ENCODE peak calls at places on chromosomes 6 and 20, in four cellular contexts. V, W, D and I are unnamed samples.

GRCh38 chr20:9518776-9519175 is 4.4 kb downstream of the LAMP5 start:
- DNase-seq in V (no peak), W (no peak), D (no peak), I (no peak)

GRCh38 chr6:91562955-91563354 is 976.1 kb upstream of the MAP3K7 start:
- DNase-seq in V (no peak), W (no peak), D (no peak), I (no peak)

GRCh38 chr6:9007062-9007461 is 571.7 kb upstream of the SLC35B3 start:
- DNase-seq in V (no peak), W (no peak), D (no peak), I (no peak)

GRCh38 chr20:62236674-62236996 is 1.7 kb upstream of the OSBPL2 start:
- DNase-seq in V (no peak), W (no peak), D (peak; percentile 58), I (no peak)

GRCh38 chr6:144543006-144543871 is 258.1 kb downstream of the UTRN start:
- DNase-seq in V (peak; percentile 79), W (peak; percentile 32), D (no peak), I (peak; percentile 5)

GRCh38 chr6:4598384-4598783 is 177.8 kb upstream of the CDYL start:
- DNase-seq in V (no peak), W (no peak), D (no peak), I (no peak)

GRCh38 chr6:10861086-10861485 is 20.8 kb downstream of the GCM2 start:
- DNase-seq in V (no peak), W (no peak), D (no peak), I (no peak)

GRCh38 chr6:125314019-125314581 is 12.3 kb upstream of the HDDC2 start:
- DNase-seq in V (peak; percentile 68), W (peak; percentile 42), D (peak; percentile 53), I (peak; percentile 36)

GRCh38 chr6:46014511-46015118 is 1.0 kb downstream of the CLIC5 start:
- DNase-seq in V (no peak), W (no peak), D (no peak), I (no peak)

GRCh38 chr20:23205656-23206055 is 119.5 kb upstream of the CD93 start:
- DNase-seq in V (no peak), W (no peak), D (no peak), I (no peak)

GRCh38 chr6:13538084-13538483 is 36.3 kb upstream of the SIRT5 start:
- DNase-seq in V (peak; percentile 50), W (peak; percentile 26), D (peak; percentile 55), I (no peak)

GRCh38 chr6:88867841-88868558 is 95.4 kb downstream of the RNGTT start:
- DNase-seq in V (no peak), W (no peak), D (no peak), I (no peak)

GRCh38 chr6:39137235-39137634 is 22.2 kb upstream of the SAYSD1 start:
- DNase-seq in V (peak; percentile 51), W (no peak), D (peak; percentile 54), I (no peak)

GRCh38 chr6:77857421-77857820 is 204.6 kb downstream of the MEI4 start:
- DNase-seq in V (no peak), W (no peak), D (no peak), I (no peak)

GRCh38 chr20:38290829-38291581 is 13.0 kb upstream of the BPI start:
- DNase-seq in V (peak; percentile 50), W (no peak), D (peak; percentile 87), I (no peak)

GRCh38 chr6:1376653-1377052 is 12.7 kb upstream of the FOXF2 start:
- DNase-seq in V (no peak), W (no peak), D (no peak), I (no peak)

GRCh38 chr6:99333068-99333467 is 16.4 kb downstream of the FAXC start:
- DNase-seq in V (no peak), W (no peak), D (no peak), I (no peak)

GRCh38 chr6:152160346-152160745 is 352.9 kb downstream of the ESR1 start:
- DNase-seq in V (no peak), W (no peak), D (no peak), I (no peak)

GRCh38 chr20:51092238-51092822 is 69.4 kb upstream of the KCNG1 start:
- DNase-seq in V (no peak), W (no peak), D (no peak), I (no peak)

GRCh38 chr6:132934496-132934895 is 120.1 kb downstream of the RPS12 start:
- DNase-seq in V (no peak), W (no peak), D (no peak), I (no peak)

GRCh38 chr6:39794231-39794630 is 2.1 kb downstream of the DAAM2 start:
- DNase-seq in V (no peak), W (no peak), D (no peak), I (no peak)

GRCh38 chr6:109460161-109460830 is 4.7 kb upstream of the MICAL1 start:
- DNase-seq in V (no peak), W (no peak), D (no peak), I (no peak)

GRCh38 chr6:54681987-54682386 is 164.6 kb upstream of the FAM83B start:
- DNase-seq in V (no peak), W (peak; percentile 12), D (no peak), I (peak; percentile 15)

GRCh38 chr6:110283657-110284056 is 74.5 kb downstream of the METTL24 start:
- DNase-seq in V (no peak), W (no peak), D (no peak), I (no peak)

GRCh38 chr6:105452376-105452775 is 49.5 kb upstream of the PREP start:
- DNase-seq in V (no peak), W (no peak), D (no peak), I (no peak)

DNA sequence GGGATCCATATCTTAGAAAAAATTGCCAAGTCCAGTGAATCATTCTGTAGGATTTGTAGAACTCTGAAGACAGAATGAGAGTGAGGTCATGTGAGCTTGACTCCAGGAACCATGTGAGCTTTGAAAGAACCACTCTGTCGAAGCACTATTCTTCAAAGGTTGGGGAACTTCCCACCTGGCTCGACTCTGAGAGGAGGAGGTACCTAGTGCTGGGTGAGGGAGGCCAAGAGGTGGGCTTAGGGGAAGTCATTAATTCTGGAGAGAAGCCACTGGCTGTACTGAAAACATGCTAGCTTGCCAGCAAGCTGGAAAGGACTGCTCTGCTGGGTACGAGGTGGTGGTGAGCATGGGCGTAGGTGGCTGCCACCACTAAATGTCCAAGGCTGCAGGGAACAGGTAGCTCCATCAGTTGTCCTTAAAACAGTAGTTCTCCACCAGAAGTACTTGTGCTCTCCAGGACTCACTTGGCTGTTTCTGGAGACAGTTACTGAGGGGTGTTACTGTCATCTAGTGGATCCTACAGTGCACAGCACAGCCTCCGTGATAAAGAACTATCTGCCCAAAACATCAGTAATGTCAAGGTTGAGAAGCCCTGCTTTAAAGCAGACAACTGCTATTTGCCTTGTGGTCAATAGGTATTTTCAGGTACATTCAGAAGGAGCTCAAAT is 34.7 kb upstream of the SYNJ2 start:
- DNase-seq in V (peak; percentile 64), W (no peak), D (peak; percentile 41), I (peak; percentile 25)
- TF ChIP-seq POLR2AphosphoS5 in V (peak; percentile 13), W (no peak), D (no peak), I (no peak)

GRCh38 chr6:31825553-31825952 is 2.0 kb upstream of the HSPA1B start:
- DNase-seq in V (no peak), W (no peak), D (no peak), I (no peak)

GRCh38 chr6:31829633-31830492 is 2.3 kb downstream of the HSPA1B start:
- DNase-seq in V (peak; percentile 51), W (no peak), D (no peak), I (no peak)

GRCh38 chr6:31822038-31822821 is 5.3 kb upstream of the HSPA1B start:
- DNase-seq in V (peak; percentile 97), W (no peak), D (peak; percentile 67), I (no peak)

GRCh38 chr6:31827286-31828079 is at the start of gene HSPA1B:
- DNase-seq in V (peak; percentile 100), W (peak; percentile 100), D (peak; percentile 100), I (peak; percentile 98)

GRCh38 chr6:31826793-31827285 is 699 bp upstream of the HSPA1B start:
- DNase-seq in V (peak; percentile 89), W (no peak), D (no peak), I (no peak)
- TF ChIP-seq TCF7L2 in V (no peak), W (no peak), D (no peak), I (no peak)

GRCh38 chr20:34824026-34824860 is 1.2 kb downstream of the NCOA6 start:
- DNase-seq in V (peak; percentile 80), W (peak; percentile 82), D (peak; percentile 79), I (peak; percentile 46)
- TF ChIP-seq REST in V (no peak), W (no peak), D (no peak), I (no peak)

DNA sequence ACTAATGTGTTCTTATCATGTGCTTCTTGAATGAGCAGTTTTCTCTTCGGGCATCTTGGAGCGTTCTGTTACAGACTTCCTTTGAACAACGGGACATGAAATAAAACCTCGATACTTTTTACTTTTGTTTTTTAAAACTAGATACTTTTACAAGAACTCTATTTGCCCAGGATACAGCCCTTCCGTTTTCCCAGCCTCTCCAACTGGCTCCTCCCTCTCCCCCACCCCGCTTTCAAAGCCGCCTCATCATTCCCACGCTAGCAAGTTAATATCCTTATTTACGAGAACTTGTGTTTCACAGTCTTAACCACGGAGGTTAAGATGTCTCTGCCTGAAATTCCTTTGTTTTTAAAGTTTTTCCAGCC is 259 bp upstream of the CFAP206 start:
- DNase-seq in V (no peak), W (peak; percentile 12), D (no peak), I (peak; percentile 25)
- TF ChIP-seq POLR2AphosphoS5 in V (no peak), W (no peak), D (no peak), I (no peak)